ENCODE peak calls at places on chromosomes 13 and 19, in six cellular contexts. W is GM12892, M is HepG2, Z is GM12878, I is H1, F is K562. H is an unnamed sample.

GRCh38 chr13:49214917-49215376 is 5.2 kb upstream of the MLNR start:
- DNase-seq in W (peak), M (peak), Z (no peak), I (peak), F (no peak), H (peak)

GRCh38 chr19:45001087-45001739 is at the start of gene RELB:
- DNase-seq in W (peak), M (peak), Z (peak), I (peak), F (peak), H (peak)

GRCh38 chr13:95091755-95092154 is 209.5 kb downstream of the ABCC4 start:
- DNase-seq in W (no peak), M (no peak), Z (no peak), I (no peak), F (no peak), H (no peak)

GRCh38 chr19:52584686-52585085 is 14.6 kb downstream of the ZNF701 start:
- DNase-seq in W (no peak), M (no peak), Z (no peak), I (no peak), F (no peak), H (no peak)

GRCh38 chr13:92745233-92745632 is 481.4 kb upstream of the GPC6 start:
- DNase-seq in W (no peak), M (no peak), Z (no peak), I (no peak), F (no peak), H (no peak)

GRCh38 chr13:99280166-99280565 is 22.0 kb upstream of the GPR18 start:
- DNase-seq in W (no peak), M (no peak), Z (no peak), I (no peak), F (no peak), H (no peak)

GRCh38 chr13:21661097-21661496 is 9.8 kb upstream of the FGF9 start:
- DNase-seq in W (no peak), M (no peak), Z (no peak), I (no peak), F (no peak), H (no peak)

GRCh38 chr19:39363909-39364457 is 21.8 kb downstream of the SAMD4B start:
- DNase-seq in W (no peak), M (no peak), Z (no peak), I (no peak), F (no peak), H (no peak)

GRCh38 chr19:7670150-7670784 is 1.4 kb downstream of the RETN start:
- DNase-seq in W (no peak), M (no peak), Z (no peak), I (peak), F (peak), H (no peak)

GRCh38 chr13:86608739-86609138 is 809.5 kb upstream of the SLITRK6 start:
- DNase-seq in W (no peak), M (no peak), Z (no peak), I (no peak), F (no peak), H (no peak)
- TF ChIP-seq TAF1 in W (no peak), M (no peak), Z (no peak), I (no peak), F (no peak), H (no peak)

GRCh38 chr19:2221250-2221831 is 14.8 kb downstream of the PLEKHJ1 start:
- DNase-seq in W (no peak), M (no peak), Z (no peak), I (no peak), F (no peak), H (no peak)
- TF ChIP-seq TAF1 in W (no peak), M (no peak), Z (no peak), I (no peak), F (no peak), H (no peak)

DNA sequence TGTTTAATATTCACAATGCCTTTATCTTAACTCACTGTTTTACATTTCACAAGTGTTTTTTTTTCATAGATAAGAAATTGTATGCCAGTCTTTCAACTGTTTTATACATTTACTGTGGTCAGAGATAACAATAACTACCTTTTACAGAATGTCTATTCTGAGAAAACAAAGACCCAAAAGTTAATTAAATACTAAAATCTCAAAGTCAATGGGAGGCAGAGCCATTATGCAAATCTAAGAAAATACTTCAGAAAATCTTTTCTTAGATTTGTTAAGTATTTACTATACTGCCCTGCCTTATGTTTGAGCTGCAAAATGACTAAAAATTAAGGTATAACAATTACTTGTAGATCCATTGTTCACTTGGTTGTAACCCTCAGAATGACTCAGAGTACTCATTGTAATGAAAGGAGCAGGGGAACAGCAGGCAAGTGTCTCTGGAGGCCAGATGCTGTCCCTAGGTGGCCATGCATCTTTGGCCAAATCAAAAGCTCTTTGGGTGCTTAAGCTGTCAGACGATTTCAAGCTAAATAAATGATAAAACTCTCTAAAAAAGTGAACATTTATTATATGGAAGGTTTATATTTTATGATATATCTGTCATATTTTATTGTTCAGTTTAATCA is 770.1 kb upstream of the PCDH20 start:
- DNase-seq in W (no peak), M (no peak), Z (no peak), I (no peak), F (no peak), H (no peak)
- TF ChIP-seq TAF1 in W (no peak), M (no peak), Z (no peak), I (no peak), F (no peak), H (no peak)

GRCh38 chr19:13172335-13173128 is 22.3 kb downstream of the IER2 start:
- DNase-seq in W (no peak), M (no peak), Z (no peak), I (no peak), F (peak), H (no peak)
- TF ChIP-seq TAF1 in W (no peak), M (no peak), Z (no peak), I (no peak), F (no peak), H (no peak)

GRCh38 chr13:101915755-101916107 is 463.3 kb downstream of the ITGBL1 start:
- DNase-seq in W (no peak), M (no peak), Z (no peak), I (no peak), F (no peak), H (no peak)
- TF ChIP-seq TAF1 in W (no peak), M (no peak), Z (no peak), I (no peak), F (no peak), H (no peak)